ENCODE peak calls at places on chromosomes 6 and 20, in four cellular contexts. T, G, P and B are unnamed samples.

GRCh38 chr6:153965996-153966395 is 73.0 kb upstream of the OPRM1 start:
- DNase-seq in T (no peak), G (no peak), P (no peak), B (no peak)

GRCh38 chr6:5095236-5095635 is 10.1 kb downstream of the PPP1R3G start:
- DNase-seq in T (no peak), G (no peak), P (peak), B (no peak)

GRCh38 chr20:39070484-39071231 is 108.5 kb downstream of the DHX35 start:
- DNase-seq in T (no peak), G (no peak), P (no peak), B (peak)

GRCh38 chr20:53789913-53790675 is 196.5 kb upstream of the ZNF217 start:
- DNase-seq in T (no peak), G (no peak), P (no peak), B (no peak)

GRCh38 chr20:47011984-47012383 is 117.3 kb downstream of the EYA2 start:
- DNase-seq in T (no peak), G (no peak), P (no peak), B (no peak)

GRCh38 chr20:46206025-46206424 is 87.9 kb downstream of the CD40 start:
- DNase-seq in T (peak), G (no peak), P (peak), B (no peak)

GRCh38 chr6:4533576-4533975 is 242.6 kb upstream of the CDYL start:
- DNase-seq in T (no peak), G (no peak), P (no peak), B (no peak)

GRCh38 chr6:42028234-42029061 is 21.9 kb upstream of the TAF8 start:
- DNase-seq in T (peak), G (no peak), P (no peak), B (no peak)

GRCh38 chr20:45927071-45927878 is 7.2 kb upstream of the PCIF1 start:
- DNase-seq in T (no peak), G (no peak), P (no peak), B (no peak)

GRCh38 chr20:61975411-61975810 is 90.3 kb downstream of the TAF4 start:
- DNase-seq in T (no peak), G (no peak), P (no peak), B (no peak)

GRCh38 chr6:167717455-167717854 is 109.3 kb upstream of the AFDN start:
- DNase-seq in T (no peak), G (no peak), P (no peak), B (no peak)

GRCh38 chr20:36145877-36146707 is 8.4 kb upstream of the EPB41L1 start:
- DNase-seq in T (no peak), G (no peak), P (no peak), B (no peak)
- TF ChIP-seq ATF3 in T (no peak), G (no peak), P (no peak), B (no peak)

GRCh38 chr6:152391179-152391880 is 245.8 kb downstream of the SYNE1 start:
- DNase-seq in T (no peak), G (no peak), P (no peak), B (no peak)
- TF ChIP-seq EGR1 in T (no peak), G (no peak), P (no peak), B (no peak)

DNA sequence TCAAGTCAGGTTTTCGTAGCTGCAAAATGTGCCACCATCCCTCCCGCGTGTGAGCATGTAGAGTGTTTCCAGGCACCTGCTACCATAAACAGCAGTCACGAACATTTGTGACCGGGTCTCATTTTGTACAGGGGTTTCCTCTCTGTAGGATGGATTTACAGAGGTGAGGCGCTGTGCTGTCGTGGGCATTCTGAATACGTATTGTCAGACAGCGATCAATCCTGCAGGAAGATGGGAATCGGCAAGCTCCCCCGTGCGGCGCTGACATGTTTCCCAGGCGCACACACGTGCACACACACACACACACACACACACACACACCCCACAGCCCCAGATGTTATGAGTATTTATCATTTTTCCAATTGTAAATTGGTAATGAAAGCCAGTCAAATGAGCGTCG is 15.8 kb downstream of the ANKRD60 start:
- DNase-seq in T (no peak), G (no peak), P (no peak), B (no peak)
- TF ChIP-seq ATF3 in T (no peak), G (no peak), P (no peak), B (no peak)

DNA sequence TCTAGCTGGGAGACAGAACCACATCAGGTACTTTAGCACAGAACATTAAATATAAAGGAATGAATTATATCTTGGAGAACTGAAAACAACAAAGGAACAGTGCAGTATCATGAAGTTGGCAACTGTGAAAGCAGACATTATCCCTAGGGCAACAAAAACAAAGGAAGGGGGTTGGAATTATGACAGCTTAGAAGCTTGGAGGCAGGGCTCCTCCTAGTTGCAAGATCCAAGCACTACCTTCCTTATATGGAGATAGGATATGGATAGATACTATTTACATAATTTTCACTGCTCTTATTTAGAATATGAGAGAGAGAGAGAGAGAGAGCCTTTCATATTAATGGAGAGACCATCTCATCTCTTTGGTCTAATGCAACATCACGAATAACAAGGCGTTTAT is 27.0 kb downstream of the TMEM14A start:
- DNase-seq in T (no peak), G (no peak), P (no peak), B (no peak)
- TF ChIP-seq EGR1 in T (no peak), G (no peak), P (no peak), B (no peak)

DNA sequence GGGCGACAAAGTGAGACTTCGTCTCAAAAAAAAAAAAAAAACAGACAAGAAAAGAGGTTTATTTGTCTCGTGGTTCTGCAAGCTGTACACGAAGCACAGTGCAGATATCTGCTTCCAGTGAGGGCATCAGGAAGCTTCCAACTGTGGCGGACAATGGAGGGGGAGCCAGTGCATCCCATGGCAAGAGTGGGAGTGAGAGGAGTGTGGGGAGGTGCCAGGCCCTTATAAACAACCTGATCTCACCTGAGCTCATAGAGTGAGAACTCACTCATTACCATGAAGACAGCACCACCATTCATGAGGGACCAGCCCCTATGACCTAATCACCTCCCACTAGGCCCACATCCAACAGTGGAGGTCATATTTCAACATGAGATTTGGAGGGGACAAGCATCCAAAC is 19.5 kb downstream of the RBM24 start:
- DNase-seq in T (no peak), G (no peak), P (no peak), B (no peak)
- TF ChIP-seq ATF3 in T (no peak), G (no peak), P (no peak), B (no peak)

GRCh38 chr6:149484733-149485700 is at the start of gene ZC3H12D:
- DNase-seq in T (no peak), G (no peak), P (no peak), B (peak)
- TF ChIP-seq EGR1 in T (peak), G (no peak), P (no peak), B (no peak)